ENCODE peak calls at places on chromosomes 1 and 21, in five cellular contexts. U, O, Z, W and M are unnamed samples.

GRCh38 chr1:52592637-52593323 is 9.4 kb upstream of the GPX7 start:
- DNase-seq in U (no peak), O (no peak), Z (no peak), W (no peak), M (no peak)

GRCh38 chr1:202200112-202200548 is 6.5 kb downstream of the LGR6 start:
- DNase-seq in U (no peak), O (no peak), Z (no peak), W (no peak), M (peak)

GRCh38 chr1:60149254-60149653 is 75.7 kb upstream of the C1orf87 start:
- DNase-seq in U (no peak), O (no peak), Z (no peak), W (no peak), M (no peak)

GRCh38 chr1:26156285-26157038 is 2.4 kb upstream of the FAM110D start:
- DNase-seq in U (no peak), O (no peak), Z (no peak), W (no peak), M (peak)

GRCh38 chr1:90850181-90850924 is 133.3 kb upstream of the BARHL2 start:
- DNase-seq in U (no peak), O (no peak), Z (no peak), W (no peak), M (no peak)

GRCh38 chr1:54774820-54775498 is 10.6 kb upstream of the PARS2 start:
- DNase-seq in U (no peak), O (peak), Z (no peak), W (no peak), M (peak)

GRCh38 chr1:92572520-92572919 is 85.8 kb upstream of the GFI1 start:
- DNase-seq in U (no peak), O (no peak), Z (no peak), W (no peak), M (no peak)

GRCh38 chr1:205961405-205961804 is 18.1 kb upstream of the SLC26A9 start:
- DNase-seq in U (no peak), O (peak), Z (no peak), W (peak), M (peak)

GRCh38 chr1:207659545-207660148 is 14.7 kb downstream of the CR1L start:
- DNase-seq in U (no peak), O (no peak), Z (no peak), W (no peak), M (peak)

GRCh38 chr1:212667223-212668139 is 32.2 kb downstream of the BATF3 start:
- DNase-seq in U (no peak), O (peak), Z (no peak), W (no peak), M (peak)

GRCh38 chr1:246579818-246580217 is 13.6 kb downstream of the CNST start:
- DNase-seq in U (no peak), O (no peak), Z (no peak), W (no peak), M (no peak)

GRCh38 chr1:184755226-184756065 is 788 bp upstream of the EDEM3 start:
- DNase-seq in U (no peak), O (peak), Z (no peak), W (peak), M (peak)

GRCh38 chr1:21668232-21669032 is 725 bp downstream of the RAP1GAP start:
- DNase-seq in U (no peak), O (no peak), Z (no peak), W (no peak), M (no peak)

GRCh38 chr1:12184008-12184681 is 17.4 kb downstream of the TNFRSF1B start:
- DNase-seq in U (peak), O (peak), Z (no peak), W (peak), M (no peak)

GRCh38 chr1:109787211-109787844 is 23.6 kb upstream of the EPS8L3 start:
- DNase-seq in U (no peak), O (no peak), Z (no peak), W (no peak), M (no peak)

GRCh38 chr21:34592120-34592561 is 22.8 kb downstream of the RCAN1 start:
- DNase-seq in U (no peak), O (peak), Z (no peak), W (no peak), M (no peak)